ENCODE peak calls at places on chromosome 18, in seven cellular contexts. M is astrocyte of the hippocampus; W is immature natural killer cell; L is RWPE1; T is fibroblast of the aortic adventitia; G is naive thymus-derived CD4-positive, alpha-beta T cell; Y is CD8-positive, alpha-beta memory T cell. N is an unnamed sample.

GRCh38 chr18:58268849-58269248 is 224.8 kb downstream of the NEDD4L start:
- DNase-seq in T (peak; percentile 68), W (no peak), G (no peak), L (peak; percentile 66), Y (no peak), M (peak; percentile 67), N (no peak)

GRCh38 chr18:51211552-51211951 is 14.1 kb upstream of the MEX3C start:
- DNase-seq in W (peak; percentile 87), T (peak; percentile 82), Y (no peak), G (no peak), L (peak; percentile 7), M (peak; percentile 71), N (peak; percentile 27)

GRCh38 chr18:79961527-79962291 is 2.7 kb upstream of the HSBP1L1 start:
- DNase-seq in Y (no peak), M (no peak), L (no peak), W (no peak), G (no peak), T (no peak), N (no peak)

GRCh38 chr18:70044626-70045025 is 97.0 kb upstream of the CD226 start:
- DNase-seq in Y (no peak), T (peak; percentile 99), W (no peak), G (no peak), L (peak; percentile 94), M (peak; percentile 72), N (peak; percentile 98)

GRCh38 chr18:77056399-77057015 is 76.1 kb downstream of the MBP start:
- DNase-seq in Y (no peak), T (peak; percentile 77), M (peak; percentile 41), G (no peak), W (no peak), L (no peak), N (no peak)

GRCh38 chr18:79866889-79867574 is 69.3 kb downstream of the KCNG2 start:
- DNase-seq in T (no peak), G (no peak), W (no peak), L (no peak), Y (no peak), M (no peak), N (peak; percentile 83)

GRCh38 chr18:49854681-49855080 is 41.3 kb upstream of the ACAA2 start:
- DNase-seq in T (no peak), G (no peak), Y (no peak), M (no peak), W (no peak), L (no peak), N (no peak)

GRCh38 chr18:3248062-3248669 is 565 bp downstream of the MYL12A start:
- DNase-seq in T (peak; percentile 61), G (no peak), L (no peak), W (no peak), Y (no peak), M (peak; percentile 58), N (peak; percentile 43)

GRCh38 chr18:3384664-3385189 is 65.2 kb upstream of the TGIF1 start:
- DNase-seq in L (no peak), Y (no peak), W (no peak), G (no peak), M (no peak), T (no peak), N (no peak)

GRCh38 chr18:44896817-44897216 is 216.1 kb downstream of the SETBP1 start:
- DNase-seq in L (no peak), T (no peak), G (no peak), Y (no peak), W (no peak), M (no peak), N (no peak)

GRCh38 chr18:76566987-76567386 is 71.9 kb upstream of the ZNF516 start:
- DNase-seq in M (no peak), G (no peak), L (no peak), Y (no peak), W (no peak), T (no peak), N (no peak)

GRCh38 chr18:57544958-57545661 is 41.4 kb downstream of the FECH start:
- DNase-seq in T (no peak), G (no peak), Y (no peak), W (no peak), M (no peak), L (no peak), N (no peak)

GRCh38 chr18:52287151-52287550 is 52.8 kb upstream of the DCC start:
- DNase-seq in M (peak; percentile 22), Y (no peak), L (no peak), T (no peak), G (no peak), W (no peak), N (no peak)

GRCh38 chr18:33470229-33470628 is 29.7 kb upstream of the CCDC178 start:
- DNase-seq in G (no peak), L (no peak), T (no peak), W (no peak), Y (no peak), M (peak; percentile 69), N (no peak)

GRCh38 chr18:48279312-48279711 is 129.9 kb downstream of the ZBTB7C start:
- DNase-seq in M (no peak), W (no peak), Y (no peak), T (peak; percentile 32), L (no peak), G (no peak), N (no peak)

GRCh38 chr18:58205087-58205779 is 161.2 kb downstream of the NEDD4L start:
- DNase-seq in T (peak; percentile 64), M (peak; percentile 69), W (no peak), L (no peak), Y (no peak), G (no peak), N (no peak)

GRCh38 chr18:43486462-43486861 is 209.2 kb upstream of the SYT4 start:
- DNase-seq in T (no peak), W (no peak), G (no peak), Y (no peak), M (no peak), L (no peak), N (peak; percentile 10)

GRCh38 chr18:79394438-79395307 is 1.1 kb upstream of the NFATC1 start:
- DNase-seq in L (peak; percentile 25), T (peak; percentile 73), Y (peak; percentile 53), W (peak; percentile 57), G (no peak), M (peak; percentile 58), N (peak; percentile 78)

GRCh38 chr18:68429809-68430208 is 285.1 kb downstream of the TMX3 start:
- DNase-seq in M (no peak), Y (no peak), L (peak; percentile 38), T (no peak), W (no peak), G (no peak), N (peak; percentile 37)

GRCh38 chr18:211582-211981 is 53.2 kb downstream of the USP14 start:
- DNase-seq in L (no peak), G (no peak), M (no peak), Y (no peak), T (no peak), W (no peak), N (no peak)

GRCh38 chr18:66473882-66474281 is 130.0 kb downstream of the CDH19 start:
- DNase-seq in L (no peak), G (no peak), T (no peak), M (no peak), Y (no peak), W (no peak), N (no peak)

GRCh38 chr18:78621141-78621540 is 358.5 kb upstream of the SALL3 start:
- DNase-seq in G (no peak), L (no peak), W (no peak), M (no peak), T (no peak), Y (no peak), N (no peak)

GRCh38 chr18:32773187-32773712 is 427 bp upstream of the KLHL14 start:
- DNase-seq in Y (no peak), G (no peak), W (no peak), M (no peak), T (no peak), L (no peak), N (no peak)

GRCh38 chr18:69222089-69222488 is 178.6 kb upstream of the DOK6 start:
- DNase-seq in Y (no peak), M (no peak), L (no peak), T (no peak), W (no peak), G (no peak), N (no peak)

GRCh38 chr18:57438669-57439616 is 3.8 kb downstream of the ONECUT2 start:
- DNase-seq in G (no peak), T (no peak), M (no peak), Y (no peak), L (no peak), W (no peak), N (no peak)

GRCh38 chr18:66749030-66749429 is 145.1 kb upstream of the CDH19 start:
- DNase-seq in L (no peak), Y (no peak), G (no peak), W (no peak), T (no peak), M (peak; percentile 16), N (peak; percentile 30)

GRCh38 chr18:48845174-48845573 is 105.6 kb downstream of the SMAD7 start:
- DNase-seq in Y (no peak), T (no peak), W (no peak), M (no peak), G (no peak), L (no peak), N (no peak)

GRCh38 chr18:11154369-11154982 is 5.1 kb upstream of the PIEZO2 start:
- DNase-seq in M (peak; percentile 54), T (peak; percentile 71), G (no peak), Y (no peak), W (no peak), L (peak; percentile 40), N (peak; percentile 71)

GRCh38 chr18:8982416-8983183 is 119.9 kb upstream of the NDUFV2 start:
- DNase-seq in M (peak; percentile 78), W (no peak), L (peak; percentile 45), T (peak; percentile 56), Y (no peak), G (no peak), N (peak; percentile 49)

GRCh38 chr18:67478249-67478648 is 38.3 kb downstream of the DSEL start:
- DNase-seq in W (no peak), M (no peak), L (no peak), Y (no peak), G (no peak), T (no peak), N (no peak)

GRCh38 chr18:50944245-50944917 is 23.5 kb upstream of the ELAC1 start:
- DNase-seq in Y (no peak), W (no peak), G (no peak), T (no peak), L (no peak), M (peak; percentile 20), N (no peak)

GRCh38 chr18:78293940-78294401 is 685.6 kb upstream of the SALL3 start:
- DNase-seq in Y (no peak), W (no peak), G (no peak), T (no peak), L (no peak), M (peak; percentile 25), N (no peak)

GRCh38 chr18:31241900-31242409 is 76.0 kb upstream of the DSG1 start:
- DNase-seq in W (no peak), G (no peak), Y (no peak), L (peak; percentile 83), T (no peak), M (peak; percentile 43), N (peak; percentile 25)

GRCh38 chr18:13461488-13461887 is 242.9 kb downstream of the LDLRAD4 start:
- DNase-seq in W (no peak), M (no peak), T (peak; percentile 4), L (no peak), Y (no peak), G (no peak), N (peak; percentile 14)